ENCODE peak calls at places on chromosomes 2 and 18, in eight cellular contexts. One of them, this sample, is unnamed.

GRCh38 chr2:199315299-199316179 is 142.2 kb downstream of the SATB2 start:
- DNase-seq in hepatocyte: peak
- DNase-seq in lower lobe of right lung: no peak
- DNase-seq in brain microvascular endothelial cell: peak
- DNase-seq in right atrium auricular region: no peak
- DNase-seq in AG04450: no peak
- DNase-seq in heart left ventricle: no peak
- DNase-seq in spleen: no peak
- DNase-seq in this sample: peak

GRCh38 chr2:240454031-240454901 is 18.8 kb downstream of the GPC1 start:
- DNase-seq in hepatocyte: no peak
- DNase-seq in lower lobe of right lung: no peak
- DNase-seq in brain microvascular endothelial cell: no peak
- DNase-seq in right atrium auricular region: no peak
- DNase-seq in AG04450: no peak
- DNase-seq in heart left ventricle: peak
- DNase-seq in spleen: no peak
- DNase-seq in this sample: no peak

GRCh38 chr2:155852156-155852555 is 480.4 kb downstream of the NR4A2 start:
- DNase-seq in hepatocyte: no peak
- DNase-seq in lower lobe of right lung: no peak
- DNase-seq in brain microvascular endothelial cell: no peak
- DNase-seq in right atrium auricular region: no peak
- DNase-seq in AG04450: no peak
- DNase-seq in heart left ventricle: no peak
- DNase-seq in spleen: no peak
- DNase-seq in this sample: no peak

GRCh38 chr2:9675369-9676351 is 44.9 kb upstream of the YWHAQ start:
- DNase-seq in hepatocyte: no peak
- DNase-seq in lower lobe of right lung: no peak
- DNase-seq in brain microvascular endothelial cell: peak
- DNase-seq in right atrium auricular region: no peak
- DNase-seq in AG04450: peak
- DNase-seq in heart left ventricle: no peak
- DNase-seq in spleen: no peak
- DNase-seq in this sample: peak

GRCh38 chr2:120829633-120830025 is 94.0 kb downstream of the GLI2 start:
- DNase-seq in hepatocyte: no peak
- DNase-seq in lower lobe of right lung: peak
- DNase-seq in brain microvascular endothelial cell: no peak
- DNase-seq in right atrium auricular region: no peak
- DNase-seq in AG04450: no peak
- DNase-seq in heart left ventricle: no peak
- DNase-seq in spleen: peak
- DNase-seq in this sample: no peak

GRCh38 chr2:112343827-112344585 is 68.6 kb downstream of the ZC3H6 start:
- DNase-seq in hepatocyte: no peak
- DNase-seq in lower lobe of right lung: no peak
- DNase-seq in brain microvascular endothelial cell: no peak
- DNase-seq in right atrium auricular region: no peak
- DNase-seq in AG04450: no peak
- DNase-seq in heart left ventricle: no peak
- DNase-seq in spleen: no peak
- DNase-seq in this sample: no peak

GRCh38 chr2:118120001-118120400 is 31.7 kb downstream of the INSIG2 start:
- DNase-seq in hepatocyte: no peak
- DNase-seq in lower lobe of right lung: no peak
- DNase-seq in brain microvascular endothelial cell: no peak
- DNase-seq in right atrium auricular region: no peak
- DNase-seq in AG04450: no peak
- DNase-seq in heart left ventricle: no peak
- DNase-seq in spleen: no peak
- DNase-seq in this sample: no peak

GRCh38 chr18:73942081-73942625 is 205.5 kb downstream of the FBXO15 start:
- DNase-seq in hepatocyte: no peak
- DNase-seq in lower lobe of right lung: no peak
- DNase-seq in brain microvascular endothelial cell: no peak
- DNase-seq in right atrium auricular region: peak
- DNase-seq in AG04450: no peak
- DNase-seq in heart left ventricle: no peak
- DNase-seq in spleen: no peak
- DNase-seq in this sample: no peak

GRCh38 chr2:191366199-191366598 is 121.0 kb downstream of the MYO1B start:
- DNase-seq in hepatocyte: no peak
- DNase-seq in lower lobe of right lung: no peak
- DNase-seq in brain microvascular endothelial cell: peak
- DNase-seq in right atrium auricular region: no peak
- DNase-seq in AG04450: peak
- DNase-seq in heart left ventricle: no peak
- DNase-seq in spleen: no peak
- DNase-seq in this sample: peak

GRCh38 chr2:162091325-162092007 is 17.5 kb upstream of the DPP4 start:
- DNase-seq in hepatocyte: peak
- DNase-seq in lower lobe of right lung: no peak
- DNase-seq in brain microvascular endothelial cell: no peak
- DNase-seq in right atrium auricular region: no peak
- DNase-seq in AG04450: no peak
- DNase-seq in heart left ventricle: no peak
- DNase-seq in spleen: no peak
- DNase-seq in this sample: no peak

GRCh38 chr2:102065675-102066252 is 74.0 kb downstream of the IL1R2 start:
- DNase-seq in hepatocyte: peak
- DNase-seq in lower lobe of right lung: peak
- DNase-seq in brain microvascular endothelial cell: peak
- DNase-seq in right atrium auricular region: no peak
- DNase-seq in AG04450: no peak
- DNase-seq in heart left ventricle: no peak
- DNase-seq in spleen: peak
- DNase-seq in this sample: peak

GRCh38 chr2:1922402-1923025 is 178.2 kb upstream of the PXDN start:
- DNase-seq in hepatocyte: no peak
- DNase-seq in lower lobe of right lung: no peak
- DNase-seq in brain microvascular endothelial cell: no peak
- DNase-seq in right atrium auricular region: peak
- DNase-seq in AG04450: no peak
- DNase-seq in heart left ventricle: no peak
- DNase-seq in spleen: no peak
- DNase-seq in this sample: no peak

GRCh38 chr2:136116813-136117390 is 1.0 kb downstream of the CXCR4 start:
- DNase-seq in hepatocyte: peak
- DNase-seq in lower lobe of right lung: peak
- DNase-seq in brain microvascular endothelial cell: no peak
- DNase-seq in right atrium auricular region: no peak
- DNase-seq in AG04450: no peak
- DNase-seq in heart left ventricle: peak
- DNase-seq in spleen: peak
- DNase-seq in this sample: no peak

GRCh38 chr2:147351789-147352188 is 493.0 kb upstream of the ACVR2A start:
- DNase-seq in hepatocyte: no peak
- DNase-seq in lower lobe of right lung: no peak
- DNase-seq in brain microvascular endothelial cell: no peak
- DNase-seq in right atrium auricular region: no peak
- DNase-seq in AG04450: no peak
- DNase-seq in heart left ventricle: no peak
- DNase-seq in spleen: no peak
- DNase-seq in this sample: no peak

GRCh38 chr2:38959938-38960608 is 70.4 kb downstream of the ARHGEF33 start:
- DNase-seq in hepatocyte: peak
- DNase-seq in lower lobe of right lung: peak
- DNase-seq in brain microvascular endothelial cell: peak
- DNase-seq in right atrium auricular region: peak
- DNase-seq in AG04450: peak
- DNase-seq in heart left ventricle: peak
- DNase-seq in spleen: peak
- DNase-seq in this sample: peak

DNA sequence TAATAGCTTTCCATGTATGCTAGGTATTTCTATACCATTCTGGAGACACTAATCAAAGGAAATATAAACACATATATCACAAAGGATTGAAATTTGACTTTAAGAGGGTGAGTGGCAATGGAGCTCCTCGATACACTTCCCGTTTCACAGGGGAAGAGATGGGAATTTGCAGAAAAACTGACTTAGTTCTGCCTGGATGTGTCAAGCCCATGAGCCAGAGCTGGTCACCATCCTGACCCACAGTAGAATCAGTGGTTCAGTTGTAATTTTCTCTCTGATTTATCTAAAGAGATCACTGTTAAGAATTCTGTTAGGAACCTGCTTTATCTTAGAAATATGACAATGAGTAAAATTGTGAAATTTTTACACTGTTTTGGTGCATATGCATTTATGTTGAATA is 34.2 kb downstream of the PLCL1 start:
- DNase-seq in hepatocyte: no peak
- DNase-seq in lower lobe of right lung: no peak
- DNase-seq in brain microvascular endothelial cell: no peak
- DNase-seq in right atrium auricular region: no peak
- DNase-seq in AG04450: no peak
- DNase-seq in heart left ventricle: no peak
- DNase-seq in spleen: no peak
- DNase-seq in this sample: no peak
- TF ChIP-seq CTCF in hepatocyte: no peak
- TF ChIP-seq CTCF in lower lobe of right lung: no peak
- TF ChIP-seq CTCF in brain microvascular endothelial cell: no peak
- TF ChIP-seq CTCF in right atrium auricular region: no peak
- TF ChIP-seq CTCF in AG04450: no peak
- TF ChIP-seq CTCF in heart left ventricle: no peak
- TF ChIP-seq CTCF in spleen: no peak
- TF ChIP-seq CTCF in this sample: no peak

GRCh38 chr2:236177604-236177966 is 9.4 kb upstream of the GBX2 start:
- DNase-seq in hepatocyte: peak
- DNase-seq in lower lobe of right lung: no peak
- DNase-seq in brain microvascular endothelial cell: no peak
- DNase-seq in right atrium auricular region: no peak
- DNase-seq in AG04450: no peak
- DNase-seq in heart left ventricle: peak
- DNase-seq in spleen: no peak
- DNase-seq in this sample: peak
- H3K4me3 ChIP-seq in hepatocyte: no peak
- H3K4me3 ChIP-seq in lower lobe of right lung: no peak
- H3K4me3 ChIP-seq in brain microvascular endothelial cell: peak
- H3K4me3 ChIP-seq in right atrium auricular region: peak
- H3K4me3 ChIP-seq in AG04450: no peak
- H3K4me3 ChIP-seq in heart left ventricle: peak
- H3K4me3 ChIP-seq in spleen: no peak
- H3K4me3 ChIP-seq in this sample: no peak

GRCh38 chr2:46989491-46990230 is 74.1 kb upstream of the MCFD2 start:
- DNase-seq in hepatocyte: no peak
- DNase-seq in lower lobe of right lung: no peak
- DNase-seq in brain microvascular endothelial cell: no peak
- DNase-seq in right atrium auricular region: no peak
- DNase-seq in AG04450: no peak
- DNase-seq in heart left ventricle: peak
- DNase-seq in spleen: no peak
- DNase-seq in this sample: no peak

GRCh38 chr2:46988230-46988629 is 72.6 kb upstream of the MCFD2 start:
- DNase-seq in hepatocyte: no peak
- DNase-seq in lower lobe of right lung: no peak
- DNase-seq in brain microvascular endothelial cell: no peak
- DNase-seq in right atrium auricular region: no peak
- DNase-seq in AG04450: no peak
- DNase-seq in heart left ventricle: no peak
- DNase-seq in spleen: no peak
- DNase-seq in this sample: no peak

GRCh38 chr2:46991985-46992384 is 76.4 kb upstream of the MCFD2 start:
- DNase-seq in hepatocyte: no peak
- DNase-seq in lower lobe of right lung: no peak
- DNase-seq in brain microvascular endothelial cell: no peak
- DNase-seq in right atrium auricular region: no peak
- DNase-seq in AG04450: no peak
- DNase-seq in heart left ventricle: peak
- DNase-seq in spleen: no peak
- DNase-seq in this sample: no peak

GRCh38 chr2:46990231-46990588 is 74.6 kb upstream of the MCFD2 start:
- DNase-seq in hepatocyte: no peak
- DNase-seq in lower lobe of right lung: no peak
- DNase-seq in brain microvascular endothelial cell: no peak
- DNase-seq in right atrium auricular region: no peak
- DNase-seq in AG04450: no peak
- DNase-seq in heart left ventricle: peak
- DNase-seq in spleen: no peak
- DNase-seq in this sample: no peak

DNA sequence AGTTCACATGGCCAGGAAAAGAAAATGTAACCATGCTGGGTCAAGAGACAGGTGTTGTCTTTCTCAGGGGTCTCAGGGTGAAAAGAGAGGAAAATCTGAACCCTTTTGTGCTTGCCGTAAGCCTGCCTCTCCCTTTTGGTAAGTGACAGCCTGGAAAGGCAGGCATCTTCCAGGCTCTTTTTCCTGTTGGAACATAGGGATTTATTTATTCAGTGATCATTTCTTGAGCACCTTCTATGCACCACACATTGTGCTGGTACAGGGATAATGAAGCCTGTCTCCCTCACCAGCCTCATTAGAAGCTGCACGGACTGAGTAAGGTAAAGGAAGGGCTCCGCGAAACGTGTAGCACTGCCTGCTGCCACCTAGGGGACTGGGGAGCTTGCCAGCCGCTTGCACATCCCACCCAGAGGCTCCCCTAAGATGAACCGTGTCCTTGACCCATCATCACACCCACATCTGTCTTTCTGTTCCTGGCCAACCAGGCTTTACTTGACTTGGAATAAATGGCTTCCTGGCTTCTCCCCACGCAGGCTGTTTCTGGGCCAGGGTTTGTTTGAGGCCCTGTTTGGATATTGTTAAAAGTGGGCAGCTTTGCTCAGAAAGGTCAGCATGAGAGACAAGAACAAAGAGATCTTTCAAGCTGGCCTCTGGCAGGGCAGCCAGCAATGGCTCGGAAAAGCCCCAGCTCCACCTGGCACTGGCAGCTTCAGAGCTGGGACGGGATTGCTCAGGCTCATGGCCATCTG is 73.3 kb upstream of the MCFD2 start:
- DNase-seq in hepatocyte: no peak
- DNase-seq in lower lobe of right lung: no peak
- DNase-seq in brain microvascular endothelial cell: no peak
- DNase-seq in right atrium auricular region: no peak
- DNase-seq in AG04450: no peak
- DNase-seq in heart left ventricle: peak
- DNase-seq in spleen: no peak
- DNase-seq in this sample: no peak
- TF ChIP-seq CTCF in hepatocyte: no peak
- TF ChIP-seq CTCF in lower lobe of right lung: no peak
- TF ChIP-seq CTCF in brain microvascular endothelial cell: peak
- TF ChIP-seq CTCF in right atrium auricular region: peak
- TF ChIP-seq CTCF in AG04450: peak
- TF ChIP-seq CTCF in heart left ventricle: no peak
- TF ChIP-seq CTCF in spleen: no peak
- TF ChIP-seq CTCF in this sample: no peak

GRCh38 chr2:183035298-183035953 is 2.8 kb downstream of the NCKAP1 start:
- DNase-seq in hepatocyte: no peak
- DNase-seq in lower lobe of right lung: no peak
- DNase-seq in brain microvascular endothelial cell: peak
- DNase-seq in right atrium auricular region: no peak
- DNase-seq in AG04450: peak
- DNase-seq in heart left ventricle: no peak
- DNase-seq in spleen: no peak
- DNase-seq in this sample: peak
- H3K4me3 ChIP-seq in hepatocyte: peak
- H3K4me3 ChIP-seq in lower lobe of right lung: peak
- H3K4me3 ChIP-seq in brain microvascular endothelial cell: peak
- H3K4me3 ChIP-seq in right atrium auricular region: peak
- H3K4me3 ChIP-seq in AG04450: peak
- H3K4me3 ChIP-seq in heart left ventricle: peak
- H3K4me3 ChIP-seq in spleen: no peak
- H3K4me3 ChIP-seq in this sample: peak